ENCODE peak calls at places on chromosomes 13 and 19, in seven cellular contexts. F is neuronal stem cell, R is mesenchymal stem cell, X is H1, C is mesendoderm, Q is H9, E is trophoblast cell. T is an unnamed sample.

GRCh38 chr13:73335226-73335625 is 276.4 kb downstream of the KLF5 start:
- DNase-seq in F (no peak), R (peak; percentile 91), X (no peak), C (no peak), Q (no peak), E (peak; percentile 38), T (peak; percentile 65)

GRCh38 chr13:98875146-98875729 is 102.6 kb downstream of the DOCK9 start:
- DNase-seq in F (no peak), R (no peak), X (no peak), C (peak; percentile 66), Q (no peak), E (peak; percentile 7), T (no peak)

GRCh38 chr19:11626252-11626651 is 29.0 kb downstream of the ZNF627 start:
- DNase-seq in F (no peak), R (no peak), X (no peak), C (no peak), Q (no peak), E (peak; percentile 18), T (no peak)

GRCh38 chr13:36915106-36915505 is 4.9 kb downstream of the SMAD9 start:
- DNase-seq in F (no peak), R (no peak), X (no peak), C (peak; percentile 25), Q (no peak), E (no peak), T (no peak)

GRCh38 chr19:50557009-50557613 is 11.1 kb downstream of the LRRC4B start:
- DNase-seq in F (no peak), R (no peak), X (no peak), C (no peak), Q (no peak), E (no peak), T (no peak)

GRCh38 chr19:30227661-30228112 is 144.5 kb upstream of the ZNF536 start:
- DNase-seq in F (peak; percentile 84), R (peak; percentile 46), X (no peak), C (peak; percentile 81), Q (peak; percentile 72), E (peak; percentile 63), T (peak; percentile 24)

GRCh38 chr19:50648659-50649058 is 586 bp upstream of the C19orf81 start:
- DNase-seq in F (no peak), R (no peak), X (no peak), C (no peak), Q (no peak), E (no peak), T (no peak)

GRCh38 chr19:49339364-49340068 is 4.3 kb downstream of the CD37 start:
- DNase-seq in F (peak; percentile 89), R (peak; percentile 70), X (peak; percentile 92), C (peak; percentile 98), Q (peak; percentile 98), E (peak; percentile 74), T (peak; percentile 50)

GRCh38 chr13:36848228-36848982 is 29.4 kb downstream of the RFXAP start:
- DNase-seq in F (no peak), R (no peak), X (no peak), C (peak; percentile 43), Q (no peak), E (no peak), T (peak; percentile 19)

GRCh38 chr13:20301391-20302071 is 69.4 kb upstream of the GJB6 start:
- DNase-seq in F (peak; percentile 2), R (no peak), X (no peak), C (peak; percentile 45), Q (peak; percentile 48), E (no peak), T (no peak)

GRCh38 chr13:51524846-51525566 is 59.3 kb upstream of the WDFY2 start:
- DNase-seq in F (no peak), R (peak; percentile 65), X (no peak), C (peak; percentile 41), Q (no peak), E (peak; percentile 82), T (peak; percentile 90)

GRCh38 chr19:27972291-27973040 is 1240.5 kb downstream of the UQCRFS1 start:
- DNase-seq in F (no peak), R (no peak), X (no peak), C (peak; percentile 81), Q (no peak), E (no peak), T (no peak)

GRCh38 chr13:73158851-73159250 is 100.0 kb downstream of the KLF5 start:
- DNase-seq in F (no peak), R (peak; percentile 46), X (no peak), C (no peak), Q (no peak), E (no peak), T (peak; percentile 75)

GRCh38 chr19:7844405-7844804 is 14.4 kb downstream of the EVI5L start:
- DNase-seq in F (no peak), R (no peak), X (no peak), C (no peak), Q (no peak), E (no peak), T (no peak)
- H2AK5ac ChIP-seq in F (peak overlapping the region; percentile 47), R (no peak overlapping the region), X (no peak overlapping the region), C (no peak overlapping the region), Q (no peak overlapping the region), E (no peak overlapping the region), T (no peak overlapping the region)

GRCh38 chr13:114173753-114174152 is 5.3 kb upstream of the CFAP97D2 start:
- DNase-seq in F (no peak), R (peak; percentile 69), X (no peak), C (no peak), Q (no peak), E (no peak), T (peak; percentile 43)
- H4K8ac ChIP-seq in F (no peak overlapping the region), R (no peak overlapping the region), X (no peak overlapping the region), C (no peak overlapping the region), Q (no peak overlapping the region), E (no peak overlapping the region), T (no peak overlapping the region)

GRCh38 chr19:8466018-8466417 is 21.2 kb downstream of the HNRNPM start:
- DNase-seq in F (no peak), R (peak; percentile 87), X (no peak), C (no peak), Q (no peak), E (no peak), T (peak; percentile 91)

GRCh38 chr19:8468761-8469458 is 24.1 kb downstream of the HNRNPM start:
- DNase-seq in F (no peak), R (no peak), X (no peak), C (no peak), Q (no peak), E (no peak), T (peak; percentile 74)

GRCh38 chr19:8462601-8463000 is 17.8 kb downstream of the HNRNPM start:
- DNase-seq in F (no peak), R (no peak), X (no peak), C (no peak), Q (no peak), E (no peak), T (no peak)

GRCh38 chr19:8463343-8463742 is 18.6 kb downstream of the HNRNPM start:
- DNase-seq in F (no peak), R (no peak), X (no peak), C (no peak), Q (no peak), E (peak; percentile 14), T (no peak)

DNA sequence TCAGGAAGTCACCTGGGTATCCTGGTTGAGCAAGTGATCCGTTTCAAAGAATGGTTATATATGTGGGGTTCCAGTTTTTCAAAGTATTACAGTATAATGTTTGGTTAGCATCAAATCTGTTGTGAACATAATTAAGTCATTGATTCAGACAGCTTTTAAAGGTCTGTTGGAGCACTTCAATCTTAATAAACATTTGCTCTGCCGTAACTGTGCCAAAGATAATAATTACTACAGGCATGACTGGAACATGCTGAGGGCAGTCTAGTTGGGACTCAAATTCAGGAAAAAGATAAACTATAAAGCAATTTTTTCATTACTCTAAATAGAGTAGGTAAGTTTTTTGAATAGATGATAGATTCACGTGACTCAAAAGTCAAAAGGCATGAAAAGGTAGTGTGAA is 23.3 kb downstream of the HNRNPM start:
- DNase-seq in F (no peak), R (no peak), X (no peak), C (no peak), Q (no peak), E (no peak), T (no peak)
- H2AK5ac ChIP-seq in F (no peak overlapping the region), R (no peak overlapping the region), X (no peak overlapping the region), C (no peak overlapping the region), Q (no peak overlapping the region), E (no peak overlapping the region), T (peak overlapping the region; percentile 45)

GRCh38 chr19:13623686-13624405 is 117.6 kb upstream of the CACNA1A start:
- DNase-seq in F (no peak), R (no peak), X (no peak), C (no peak), Q (no peak), E (no peak), T (no peak)

GRCh38 chr19:13633109-13633508 is 126.8 kb upstream of the CACNA1A start:
- DNase-seq in F (peak; percentile 20), R (no peak), X (no peak), C (no peak), Q (peak; percentile 49), E (no peak), T (peak; percentile 79)

GRCh38 chr19:13622727-13623126 is 116.4 kb upstream of the CACNA1A start:
- DNase-seq in F (no peak), R (no peak), X (no peak), C (peak; percentile 45), Q (no peak), E (no peak), T (no peak)

GRCh38 chr19:13629687-13630357 is 123.5 kb upstream of the CACNA1A start:
- DNase-seq in F (no peak), R (no peak), X (no peak), C (no peak), Q (no peak), E (peak; percentile 22), T (peak; percentile 91)

DNA sequence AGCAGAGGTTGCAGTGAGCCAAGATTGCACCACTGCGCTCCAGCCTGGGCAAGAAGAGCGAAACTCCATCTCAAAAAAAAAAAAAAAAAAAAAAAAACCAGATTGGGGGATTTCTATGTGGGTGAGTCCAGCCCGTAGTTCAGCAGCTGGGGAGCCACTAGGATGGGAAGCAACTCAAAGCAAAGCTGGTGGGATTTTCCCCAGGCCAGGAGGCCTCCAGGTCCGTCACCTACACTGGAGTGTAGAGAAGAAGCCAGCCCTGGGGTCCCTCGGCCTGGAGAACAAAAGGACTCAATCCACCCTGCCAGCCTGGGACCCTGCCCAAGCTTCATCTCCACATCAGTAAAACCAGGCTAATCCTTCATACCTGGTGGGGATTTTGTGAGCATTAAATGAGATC is 121.3 kb upstream of the CACNA1A start:
- DNase-seq in F (no peak), R (no peak), X (no peak), C (no peak), Q (no peak), E (no peak), T (no peak)
- H4K8ac ChIP-seq in F (no peak overlapping the region), R (no peak overlapping the region), X (no peak overlapping the region), C (no peak overlapping the region), Q (no peak overlapping the region), E (no peak overlapping the region), T (no peak overlapping the region)

T was measured in IMR-90.